ENCODE peak calls at places on chromosomes 12 and 14, in nine cellular contexts. H is A549, S is HCT116, A is psoas muscle, Z is mammary epithelial cell, J is left ventricle myocardium inferior, Q is tibial nerve, O is breast epithelium, L is stomach. W is an unnamed sample.

GRCh38 chr12:69015831-69016230 is 82.9 kb upstream of the CPM start:
- DNase-seq in Z (no peak), A (no peak), H (no peak), L (no peak), J (no peak), Q (no peak), O (no peak), S (no peak), W (no peak)

GRCh38 chr12:68739891-68740290 is 6.1 kb upstream of the SLC35E3 start:
- DNase-seq in S (no peak), Z (no peak), A (no peak), L (no peak), H (no peak), Q (no peak), O (no peak), J (no peak), W (no peak)

GRCh38 chr12:47977046-47977771 is 13.8 kb downstream of the TMEM106C start:
- DNase-seq in L (no peak), A (no peak), S (no peak), Q (no peak), H (no peak), J (no peak), O (peak), Z (peak), W (no peak)

GRCh38 chr14:43003845-43004244 is 1397.2 kb downstream of the LRFN5 start:
- DNase-seq in Q (no peak), L (no peak), O (no peak), J (no peak), S (peak), A (no peak), H (peak), Z (no peak), W (no peak)

GRCh38 chr14:61646366-61647101 is 48.8 kb upstream of the HIF1A start:
- DNase-seq in O (no peak), Z (peak), H (no peak), L (no peak), J (no peak), A (no peak), S (no peak), Q (no peak), W (no peak)

GRCh38 chr12:121776190-121777098 is 17.0 kb downstream of the RHOF start:
- DNase-seq in O (no peak), Z (peak), H (peak), Q (peak), J (peak), S (no peak), A (peak), L (peak), W (no peak)

GRCh38 chr14:72311116-72311515 is 378.9 kb downstream of the RGS6 start:
- DNase-seq in Q (no peak), O (no peak), S (no peak), H (no peak), Z (no peak), J (no peak), L (no peak), A (no peak), W (no peak)

GRCh38 chr12:108822458-108823205 is 34.8 kb downstream of the SSH1 start:
- DNase-seq in J (no peak), Z (no peak), Q (no peak), O (no peak), A (no peak), H (no peak), S (no peak), L (no peak), W (no peak)

GRCh38 chr14:52950410-52950897 is 396 bp downstream of the FERMT2 start:
- DNase-seq in J (peak), O (peak), Z (peak), L (peak), A (peak), Q (peak), H (peak), S (no peak), W (peak)

GRCh38 chr14:33765251-33765650 is 185.6 kb downstream of the EGLN3 start:
- DNase-seq in O (no peak), J (peak), A (no peak), L (no peak), Z (no peak), Q (no peak), H (no peak), S (no peak), W (no peak)

GRCh38 chr12:96193725-96194571 is at the start of gene ELK3:
- DNase-seq in J (peak), L (peak), O (peak), Q (peak), H (peak), A (peak), S (no peak), Z (peak), W (no peak)

GRCh38 chr12:79451988-79452387 is 238.8 kb downstream of the PAWR start:
- DNase-seq in Q (peak), Z (peak), L (peak), O (peak), H (peak), A (peak), J (peak), S (no peak), W (peak)

GRCh38 chr12:2453076-2453806 is 341.5 kb upstream of the FKBP4 start:
- DNase-seq in Z (no peak), Q (no peak), L (no peak), H (no peak), J (no peak), A (no peak), S (no peak), O (no peak), W (no peak)

GRCh38 chr14:90676859-90677258 is 139.4 kb downstream of the TTC7B start:
- DNase-seq in J (no peak), L (no peak), Q (no peak), H (no peak), A (no peak), Z (no peak), O (no peak), S (no peak), W (no peak)

GRCh38 chr12:94649349-94650142 is 811 bp downstream of the TMCC3 start:
- DNase-seq in Q (peak), L (peak), H (peak), O (no peak), S (no peak), Z (peak), A (peak), J (peak), W (no peak)

GRCh38 chr14:99559286-99559990 is 44.6 kb downstream of the CCDC85C start:
- DNase-seq in H (no peak), Q (no peak), S (no peak), J (no peak), O (no peak), A (no peak), L (no peak), Z (no peak), W (no peak)

GRCh38 chr14:106840258-106840657 is 1313.9 kb downstream of the TMEM121 start:
- DNase-seq in Q (no peak), S (no peak), L (no peak), J (no peak), Z (no peak), H (no peak), A (no peak), O (no peak), W (no peak)

GRCh38 chr12:1350055-1350933 is 244.1 kb downstream of the FBXL14 start:
- DNase-seq in H (peak), A (no peak), Q (no peak), L (no peak), O (no peak), J (no peak), Z (peak), S (no peak), W (peak)

GRCh38 chr14:103528158-103528511 is 861 bp upstream of the TRMT61A start:
- DNase-seq in S (no peak), Z (no peak), H (no peak), Q (no peak), A (no peak), O (no peak), J (no peak), L (peak), W (no peak)

GRCh38 chr12:71201136-71201679 is 43.4 kb upstream of the TSPAN8 start:
- DNase-seq in S (no peak), L (no peak), O (no peak), Z (no peak), A (no peak), J (no peak), H (no peak), Q (no peak), W (no peak)

GRCh38 chr14:55125403-55125802 is 3.6 kb upstream of the LGALS3 start:
- DNase-seq in Z (no peak), O (no peak), S (no peak), J (no peak), L (peak), Q (no peak), A (no peak), H (no peak), W (no peak)

GRCh38 chr14:98293527-98293926 is 978.5 kb downstream of the BCL11B start:
- DNase-seq in H (no peak), Z (peak), O (peak), J (no peak), Q (no peak), S (no peak), A (no peak), L (no peak), W (no peak)

DNA sequence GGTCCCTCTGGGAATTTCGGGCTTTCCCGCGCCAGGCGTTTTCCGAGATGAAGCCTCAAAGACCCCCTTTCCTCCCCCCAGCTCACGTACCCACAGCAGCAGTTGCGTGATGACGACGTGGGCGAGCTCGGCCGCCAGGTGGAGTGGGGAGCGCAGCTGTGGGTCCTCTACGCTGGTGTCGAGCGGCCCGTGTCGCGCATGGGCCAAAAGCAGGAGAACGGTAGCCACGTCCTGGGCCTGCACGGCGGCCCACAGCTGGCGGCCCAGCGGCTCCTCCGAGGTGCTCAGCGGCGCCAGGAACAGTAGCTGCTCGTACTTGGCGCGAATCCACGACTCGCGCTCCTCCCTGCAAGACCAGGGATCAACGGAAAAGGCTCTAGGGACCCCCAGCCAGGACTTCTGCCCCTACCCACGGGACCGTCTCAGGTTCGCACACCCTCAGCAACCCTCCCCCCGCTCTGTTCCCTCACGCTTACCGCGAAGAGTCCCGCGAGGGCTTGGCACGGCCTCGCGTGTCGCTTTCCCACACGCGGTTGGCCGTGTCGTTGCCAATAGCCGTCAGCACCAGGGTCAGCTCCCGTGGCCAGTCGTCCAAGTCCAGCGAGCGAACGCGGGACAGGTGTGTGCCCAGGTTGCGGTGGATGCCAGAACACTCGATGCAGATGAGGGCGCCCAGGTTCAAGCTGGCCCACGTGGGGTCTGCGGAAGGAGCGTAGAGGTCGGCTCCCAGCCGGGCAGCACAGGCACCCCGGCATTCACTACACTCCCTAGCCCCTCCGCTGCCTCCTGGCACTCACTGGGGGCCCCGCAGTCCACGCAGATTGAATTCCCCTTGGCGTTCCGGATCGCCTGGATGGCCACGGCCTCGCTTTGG is 11.4 kb downstream of the AGAP2 start:
- DNase-seq in A (peak), O (peak), Q (no peak), J (peak), Z (no peak), L (peak), H (no peak), S (no peak), W (no peak)
- TF ChIP-seq CTCF in A (no peak), O (peak), Q (peak), J (peak), Z (peak), L (peak), H (no peak), S (no peak), W (peak)

GRCh38 chr12:4812621-4813327 is 92.6 kb downstream of the GALNT8 start:
- DNase-seq in Z (no peak), Q (no peak), A (no peak), J (no peak), H (no peak), L (no peak), S (no peak), O (no peak), W (no peak)
- H3K4me3 ChIP-seq in Z (no peak), Q (no peak), A (no peak), J (no peak), H (no peak), L (no peak), S (no peak), O (no peak), W (no peak)

GRCh38 chr12:27936196-27936595 is 36.3 kb downstream of the PTHLH start:
- DNase-seq in Z (peak), J (no peak), O (no peak), L (no peak), H (no peak), Q (no peak), S (no peak), A (no peak), W (no peak)
- TF ChIP-seq CTCF in Z (no peak), J (no peak), O (no peak), L (no peak), H (no peak), Q (no peak), S (no peak), A (no peak), W (no peak)

GRCh38 chr12:111569363-111570089 is 29.6 kb downstream of the ATXN2 start:
- DNase-seq in A (no peak), L (no peak), J (no peak), O (no peak), Z (no peak), Q (no peak), H (no peak), S (no peak), W (no peak)

GRCh38 chr12:111574797-111575443 is 24.2 kb downstream of the ATXN2 start:
- DNase-seq in S (no peak), O (no peak), L (no peak), Q (no peak), Z (no peak), A (no peak), H (no peak), J (no peak), W (no peak)

DNA sequence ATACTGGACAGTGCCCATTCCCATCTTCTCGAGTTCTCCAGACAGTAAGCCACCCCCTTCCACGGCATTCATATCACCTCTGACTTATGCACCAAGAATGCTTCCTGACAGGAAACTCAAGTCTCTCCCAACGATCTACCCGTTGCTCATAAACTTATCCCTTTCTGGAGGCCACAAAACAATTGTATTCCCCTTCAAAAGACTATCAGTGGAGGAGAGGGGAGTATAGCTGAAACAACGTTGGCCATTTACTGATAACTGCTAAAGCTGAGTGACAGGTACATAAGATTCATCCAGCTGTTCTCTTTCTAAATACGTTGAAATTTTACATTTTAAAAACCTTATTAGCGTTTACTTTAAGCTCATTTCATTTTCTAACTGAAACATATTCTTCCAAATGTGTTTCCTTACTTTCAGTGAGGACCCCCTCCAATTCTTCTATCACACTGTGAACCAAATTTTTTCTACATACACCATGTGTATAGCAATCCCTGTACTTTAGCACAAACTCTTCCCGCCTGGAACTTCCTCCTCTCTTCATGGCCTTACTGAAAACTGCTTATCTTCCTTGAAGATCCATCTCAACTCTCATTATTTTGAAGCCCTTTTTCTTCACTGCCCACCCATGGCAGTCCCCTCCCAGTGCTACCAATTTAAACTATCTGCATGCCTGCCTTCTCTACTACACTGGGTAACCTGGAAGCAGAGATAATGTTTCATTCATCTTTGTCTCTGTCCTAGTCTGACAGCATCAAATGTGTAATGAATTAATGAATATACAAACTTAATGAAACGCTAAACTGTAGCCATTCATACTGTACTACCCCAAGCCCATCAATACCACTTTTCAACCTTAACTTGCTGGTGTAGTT is 28.8 kb downstream of the ATXN2 start:
- DNase-seq in H (peak), A (no peak), J (no peak), L (no peak), Q (no peak), S (peak), Z (peak), O (no peak), W (peak)
- H3K4me3 ChIP-seq in H (no peak), A (no peak), J (no peak), L (no peak), Q (no peak), S (peak), Z (no peak), O (no peak), W (no peak)

DNA sequence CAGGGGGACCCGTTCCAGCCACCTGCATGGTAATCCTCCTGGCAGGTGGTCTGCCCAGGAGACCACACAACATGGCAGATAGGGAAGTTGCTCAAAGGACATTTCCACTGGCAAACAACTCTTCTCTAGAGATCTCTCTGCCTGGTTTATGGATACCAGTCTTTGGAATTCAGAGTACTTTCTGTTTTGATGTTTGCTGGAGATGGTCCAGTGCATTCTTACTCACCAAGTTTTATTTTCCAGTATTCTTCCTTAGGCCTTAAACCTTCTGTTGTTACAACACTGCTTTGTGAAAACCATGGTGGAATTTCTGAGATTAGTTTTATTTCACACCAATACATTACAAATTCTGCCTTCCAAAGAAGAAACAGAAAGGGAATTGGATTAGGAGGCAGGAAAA is 428.3 kb downstream of the FUT8 start:
- DNase-seq in H (no peak), J (no peak), O (no peak), A (no peak), S (no peak), Q (no peak), Z (no peak), L (no peak), W (no peak)
- TF ChIP-seq CTCF in H (no peak), J (no peak), O (no peak), A (no peak), S (no peak), Q (no peak), Z (no peak), L (no peak), W (no peak)

DNA sequence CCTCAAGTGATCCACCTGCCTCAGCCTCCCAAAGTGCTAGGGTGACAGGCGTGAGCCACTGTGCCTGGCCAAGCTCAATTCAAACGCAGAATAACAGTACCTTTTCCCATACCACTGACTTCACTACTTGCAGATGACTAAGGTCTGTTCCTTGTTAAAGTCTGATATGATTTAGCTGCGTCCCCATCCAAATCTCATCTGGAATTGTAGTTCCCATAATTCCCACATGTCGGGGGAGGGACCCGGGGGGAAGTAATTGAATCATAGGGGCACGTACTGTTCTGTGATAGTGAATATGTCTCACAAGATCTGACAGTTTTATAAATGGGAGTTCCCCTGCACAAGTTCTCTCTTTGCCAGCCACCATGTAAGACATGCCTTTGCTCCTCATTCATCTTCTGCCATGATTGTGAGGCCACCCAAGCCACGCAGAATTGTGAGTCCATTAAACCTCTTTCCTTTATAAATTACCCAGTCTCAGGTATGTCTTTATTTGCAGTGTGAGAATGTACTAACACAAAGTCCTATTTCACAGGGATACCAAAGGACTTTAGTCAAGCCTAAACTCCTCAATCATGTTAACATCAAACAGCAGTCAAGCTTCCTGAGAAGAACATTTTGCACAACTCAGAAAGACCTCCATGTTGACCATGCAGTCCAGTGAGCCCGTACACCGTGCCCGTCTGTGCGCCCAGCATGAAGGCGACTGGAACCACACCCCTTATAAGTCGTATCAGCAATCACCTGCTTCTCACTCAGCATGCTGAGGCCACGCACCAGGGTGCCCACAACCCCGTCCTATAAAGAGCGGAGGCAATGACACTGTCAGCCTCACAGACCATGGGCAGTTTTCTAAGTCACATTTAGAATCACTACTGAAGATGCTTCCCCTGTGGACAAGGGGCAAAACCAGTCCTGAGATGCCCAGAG is 36.9 kb downstream of the FOXN3 start:
- DNase-seq in O (no peak), S (no peak), A (no peak), L (no peak), J (no peak), Z (no peak), H (no peak), Q (no peak), W (no peak)
- H3K4me3 ChIP-seq in O (no peak), S (no peak), A (no peak), L (no peak), J (no peak), Z (no peak), H (no peak), Q (no peak), W (no peak)

W was measured in HFF-Myc.